ENCODE peak calls at places on chromosomes 1 and 21, in nine cellular contexts. One of them, this sample, is unnamed.

GRCh38 chr1:9196129-9197040 is 38.2 kb upstream of the H6PD start:
- DNase-seq in pancreas: no peak
- DNase-seq in fibroblast of the aortic adventitia: peak
- DNase-seq in A549: peak
- DNase-seq in GM06990: no peak
- DNase-seq in heart left ventricle: peak
- DNase-seq in WERI-Rb-1: peak
- DNase-seq in astrocyte: peak
- DNase-seq in right lobe of liver: peak
- DNase-seq in this sample: no peak

GRCh38 chr1:204583909-204584632 is 67.9 kb downstream of the MDM4 start:
- DNase-seq in pancreas: no peak
- DNase-seq in fibroblast of the aortic adventitia: no peak
- DNase-seq in A549: no peak
- DNase-seq in GM06990: no peak
- DNase-seq in heart left ventricle: peak
- DNase-seq in WERI-Rb-1: no peak
- DNase-seq in astrocyte: no peak
- DNase-seq in right lobe of liver: no peak
- DNase-seq in this sample: no peak

GRCh38 chr21:44279621-44280260 is 5.9 kb upstream of the AIRE start:
- DNase-seq in pancreas: peak
- DNase-seq in fibroblast of the aortic adventitia: no peak
- DNase-seq in A549: no peak
- DNase-seq in GM06990: no peak
- DNase-seq in heart left ventricle: peak
- DNase-seq in WERI-Rb-1: no peak
- DNase-seq in astrocyte: no peak
- DNase-seq in right lobe of liver: no peak
- DNase-seq in this sample: no peak

GRCh38 chr1:68207129-68207689 is 25.1 kb downstream of the WLS start:
- DNase-seq in pancreas: no peak
- DNase-seq in fibroblast of the aortic adventitia: peak
- DNase-seq in A549: no peak
- DNase-seq in GM06990: no peak
- DNase-seq in heart left ventricle: no peak
- DNase-seq in WERI-Rb-1: no peak
- DNase-seq in astrocyte: peak
- DNase-seq in right lobe of liver: no peak
- DNase-seq in this sample: no peak

GRCh38 chr1:67317803-67318202 is 10.1 kb downstream of the IL12RB2 start:
- DNase-seq in pancreas: no peak
- DNase-seq in fibroblast of the aortic adventitia: no peak
- DNase-seq in A549: no peak
- DNase-seq in GM06990: no peak
- DNase-seq in heart left ventricle: no peak
- DNase-seq in WERI-Rb-1: no peak
- DNase-seq in astrocyte: no peak
- DNase-seq in right lobe of liver: no peak
- DNase-seq in this sample: no peak

GRCh38 chr1:33971018-33971710 is 107.3 kb downstream of the HMGB4 start:
- DNase-seq in pancreas: no peak
- DNase-seq in fibroblast of the aortic adventitia: peak
- DNase-seq in A549: no peak
- DNase-seq in GM06990: no peak
- DNase-seq in heart left ventricle: no peak
- DNase-seq in WERI-Rb-1: no peak
- DNase-seq in astrocyte: peak
- DNase-seq in right lobe of liver: no peak
- DNase-seq in this sample: no peak

GRCh38 chr1:84753516-84754375 is 63.5 kb upstream of the SSX2IP start:
- DNase-seq in pancreas: peak
- DNase-seq in fibroblast of the aortic adventitia: peak
- DNase-seq in A549: peak
- DNase-seq in GM06990: peak
- DNase-seq in heart left ventricle: peak
- DNase-seq in WERI-Rb-1: peak
- DNase-seq in astrocyte: peak
- DNase-seq in right lobe of liver: peak
- DNase-seq in this sample: peak

GRCh38 chr21:31278511-31279155 is 65.4 kb downstream of the TIAM1 start:
- DNase-seq in pancreas: no peak
- DNase-seq in fibroblast of the aortic adventitia: peak
- DNase-seq in A549: no peak
- DNase-seq in GM06990: no peak
- DNase-seq in heart left ventricle: no peak
- DNase-seq in WERI-Rb-1: no peak
- DNase-seq in astrocyte: peak
- DNase-seq in right lobe of liver: no peak
- DNase-seq in this sample: no peak

GRCh38 chr1:6265173-6265572 is 4.3 kb upstream of the GPR153 start:
- DNase-seq in pancreas: no peak
- DNase-seq in fibroblast of the aortic adventitia: no peak
- DNase-seq in A549: no peak
- DNase-seq in GM06990: no peak
- DNase-seq in heart left ventricle: no peak
- DNase-seq in WERI-Rb-1: no peak
- DNase-seq in astrocyte: no peak
- DNase-seq in right lobe of liver: no peak
- DNase-seq in this sample: no peak

GRCh38 chr1:31214316-31215082 is 25.2 kb downstream of the NKAIN1 start:
- DNase-seq in pancreas: no peak
- DNase-seq in fibroblast of the aortic adventitia: no peak
- DNase-seq in A549: no peak
- DNase-seq in GM06990: no peak
- DNase-seq in heart left ventricle: no peak
- DNase-seq in WERI-Rb-1: no peak
- DNase-seq in astrocyte: no peak
- DNase-seq in right lobe of liver: no peak
- DNase-seq in this sample: no peak

GRCh38 chr1:167447521-167448136 is 70.7 kb downstream of the CD247 start:
- DNase-seq in pancreas: no peak
- DNase-seq in fibroblast of the aortic adventitia: no peak
- DNase-seq in A549: peak
- DNase-seq in GM06990: peak
- DNase-seq in heart left ventricle: no peak
- DNase-seq in WERI-Rb-1: no peak
- DNase-seq in astrocyte: no peak
- DNase-seq in right lobe of liver: no peak
- DNase-seq in this sample: no peak

GRCh38 chr21:36044056-36044455 is 16.3 kb downstream of the SETD4 start:
- DNase-seq in pancreas: no peak
- DNase-seq in fibroblast of the aortic adventitia: no peak
- DNase-seq in A549: no peak
- DNase-seq in GM06990: no peak
- DNase-seq in heart left ventricle: no peak
- DNase-seq in WERI-Rb-1: no peak
- DNase-seq in astrocyte: no peak
- DNase-seq in right lobe of liver: no peak
- DNase-seq in this sample: no peak

GRCh38 chr1:65632230-65632629 is 160.5 kb upstream of the PDE4B start:
- DNase-seq in pancreas: no peak
- DNase-seq in fibroblast of the aortic adventitia: no peak
- DNase-seq in A549: no peak
- DNase-seq in GM06990: no peak
- DNase-seq in heart left ventricle: no peak
- DNase-seq in WERI-Rb-1: no peak
- DNase-seq in astrocyte: no peak
- DNase-seq in right lobe of liver: no peak
- DNase-seq in this sample: no peak

GRCh38 chr1:154467768-154468102 is 34.3 kb upstream of the TDRD10 start:
- DNase-seq in pancreas: no peak
- DNase-seq in fibroblast of the aortic adventitia: no peak
- DNase-seq in A549: no peak
- DNase-seq in GM06990: no peak
- DNase-seq in heart left ventricle: no peak
- DNase-seq in WERI-Rb-1: no peak
- DNase-seq in astrocyte: no peak
- DNase-seq in right lobe of liver: no peak
- DNase-seq in this sample: no peak

GRCh38 chr1:50048791-50049190 is 25.0 kb upstream of the AGBL4 start:
- DNase-seq in pancreas: no peak
- DNase-seq in fibroblast of the aortic adventitia: no peak
- DNase-seq in A549: no peak
- DNase-seq in GM06990: no peak
- DNase-seq in heart left ventricle: no peak
- DNase-seq in WERI-Rb-1: no peak
- DNase-seq in astrocyte: no peak
- DNase-seq in right lobe of liver: no peak
- DNase-seq in this sample: no peak

GRCh38 chr1:50047916-50048694 is 24.4 kb upstream of the AGBL4 start:
- DNase-seq in pancreas: peak
- DNase-seq in fibroblast of the aortic adventitia: no peak
- DNase-seq in A549: no peak
- DNase-seq in GM06990: no peak
- DNase-seq in heart left ventricle: peak
- DNase-seq in WERI-Rb-1: no peak
- DNase-seq in astrocyte: no peak
- DNase-seq in right lobe of liver: no peak
- DNase-seq in this sample: no peak
- H3K4me3 ChIP-seq in pancreas: peak
- H3K4me3 ChIP-seq in fibroblast of the aortic adventitia: no peak
- H3K4me3 ChIP-seq in A549: peak
- H3K4me3 ChIP-seq in GM06990: no peak
- H3K4me3 ChIP-seq in heart left ventricle: no peak
- H3K4me3 ChIP-seq in WERI-Rb-1: no peak
- H3K4me3 ChIP-seq in astrocyte: peak
- H3K4me3 ChIP-seq in right lobe of liver: peak
- H3K4me3 ChIP-seq in this sample: no peak

GRCh38 chr1:54358503-54359168 is 47.6 kb downstream of the SSBP3 start:
- DNase-seq in pancreas: no peak
- DNase-seq in fibroblast of the aortic adventitia: no peak
- DNase-seq in A549: no peak
- DNase-seq in GM06990: no peak
- DNase-seq in heart left ventricle: peak
- DNase-seq in WERI-Rb-1: peak
- DNase-seq in astrocyte: no peak
- DNase-seq in right lobe of liver: no peak
- DNase-seq in this sample: no peak

GRCh38 chr1:54359393-54360162 is 46.6 kb downstream of the SSBP3 start:
- DNase-seq in pancreas: no peak
- DNase-seq in fibroblast of the aortic adventitia: no peak
- DNase-seq in A549: no peak
- DNase-seq in GM06990: no peak
- DNase-seq in heart left ventricle: no peak
- DNase-seq in WERI-Rb-1: no peak
- DNase-seq in astrocyte: no peak
- DNase-seq in right lobe of liver: no peak
- DNase-seq in this sample: no peak

GRCh38 chr1:54357967-54358366 is 48.2 kb downstream of the SSBP3 start:
- DNase-seq in pancreas: no peak
- DNase-seq in fibroblast of the aortic adventitia: no peak
- DNase-seq in A549: no peak
- DNase-seq in GM06990: no peak
- DNase-seq in heart left ventricle: no peak
- DNase-seq in WERI-Rb-1: no peak
- DNase-seq in astrocyte: no peak
- DNase-seq in right lobe of liver: no peak
- DNase-seq in this sample: no peak

GRCh38 chr1:54361342-54361741 is 44.9 kb downstream of the SSBP3 start:
- DNase-seq in pancreas: no peak
- DNase-seq in fibroblast of the aortic adventitia: no peak
- DNase-seq in A549: no peak
- DNase-seq in GM06990: no peak
- DNase-seq in heart left ventricle: no peak
- DNase-seq in WERI-Rb-1: peak
- DNase-seq in astrocyte: no peak
- DNase-seq in right lobe of liver: no peak
- DNase-seq in this sample: no peak

GRCh38 chr1:54360165-54361005 is 45.8 kb downstream of the SSBP3 start:
- DNase-seq in pancreas: no peak
- DNase-seq in fibroblast of the aortic adventitia: no peak
- DNase-seq in A549: no peak
- DNase-seq in GM06990: no peak
- DNase-seq in heart left ventricle: no peak
- DNase-seq in WERI-Rb-1: no peak
- DNase-seq in astrocyte: no peak
- DNase-seq in right lobe of liver: no peak
- DNase-seq in this sample: no peak
- TF ChIP-seq CTCF in pancreas: no peak
- TF ChIP-seq CTCF in fibroblast of the aortic adventitia: no peak
- TF ChIP-seq CTCF in A549: no peak
- TF ChIP-seq CTCF in GM06990: peak
- TF ChIP-seq CTCF in heart left ventricle: no peak
- TF ChIP-seq CTCF in WERI-Rb-1: no peak
- TF ChIP-seq CTCF in astrocyte: no peak
- TF ChIP-seq CTCF in right lobe of liver: peak
- TF ChIP-seq CTCF in this sample: no peak

GRCh38 chr1:91851130-91852010 is 34.6 kb downstream of the TGFBR3 start:
- DNase-seq in pancreas: peak
- DNase-seq in fibroblast of the aortic adventitia: peak
- DNase-seq in A549: peak
- DNase-seq in GM06990: no peak
- DNase-seq in heart left ventricle: peak
- DNase-seq in WERI-Rb-1: no peak
- DNase-seq in astrocyte: peak
- DNase-seq in right lobe of liver: peak
- DNase-seq in this sample: peak
- H3K4me3 ChIP-seq in pancreas: no peak
- H3K4me3 ChIP-seq in fibroblast of the aortic adventitia: peak
- H3K4me3 ChIP-seq in A549: peak
- H3K4me3 ChIP-seq in GM06990: no peak
- H3K4me3 ChIP-seq in heart left ventricle: no peak
- H3K4me3 ChIP-seq in WERI-Rb-1: no peak
- H3K4me3 ChIP-seq in astrocyte: no peak
- H3K4me3 ChIP-seq in right lobe of liver: no peak
- H3K4me3 ChIP-seq in this sample: no peak

GRCh38 chr1:93715529-93716126 is 34.0 kb upstream of the BCAR3 start:
- DNase-seq in pancreas: no peak
- DNase-seq in fibroblast of the aortic adventitia: no peak
- DNase-seq in A549: no peak
- DNase-seq in GM06990: peak
- DNase-seq in heart left ventricle: no peak
- DNase-seq in WERI-Rb-1: peak
- DNase-seq in astrocyte: peak
- DNase-seq in right lobe of liver: no peak
- DNase-seq in this sample: no peak

GRCh38 chr1:93714350-93714749 is 32.7 kb upstream of the BCAR3 start:
- DNase-seq in pancreas: no peak
- DNase-seq in fibroblast of the aortic adventitia: no peak
- DNase-seq in A549: no peak
- DNase-seq in GM06990: no peak
- DNase-seq in heart left ventricle: no peak
- DNase-seq in WERI-Rb-1: no peak
- DNase-seq in astrocyte: no peak
- DNase-seq in right lobe of liver: no peak
- DNase-seq in this sample: no peak

GRCh38 chr1:93716163-93716562 is 34.5 kb upstream of the BCAR3 start:
- DNase-seq in pancreas: no peak
- DNase-seq in fibroblast of the aortic adventitia: no peak
- DNase-seq in A549: no peak
- DNase-seq in GM06990: no peak
- DNase-seq in heart left ventricle: no peak
- DNase-seq in WERI-Rb-1: no peak
- DNase-seq in astrocyte: no peak
- DNase-seq in right lobe of liver: no peak
- DNase-seq in this sample: no peak

GRCh38 chr1:93717639-93718038 is 36.0 kb upstream of the BCAR3 start:
- DNase-seq in pancreas: no peak
- DNase-seq in fibroblast of the aortic adventitia: no peak
- DNase-seq in A549: no peak
- DNase-seq in GM06990: no peak
- DNase-seq in heart left ventricle: no peak
- DNase-seq in WERI-Rb-1: no peak
- DNase-seq in astrocyte: no peak
- DNase-seq in right lobe of liver: no peak
- DNase-seq in this sample: no peak

GRCh38 chr1:93716974-93717373 is 35.3 kb upstream of the BCAR3 start:
- DNase-seq in pancreas: no peak
- DNase-seq in fibroblast of the aortic adventitia: no peak
- DNase-seq in A549: no peak
- DNase-seq in GM06990: no peak
- DNase-seq in heart left ventricle: no peak
- DNase-seq in WERI-Rb-1: peak
- DNase-seq in astrocyte: no peak
- DNase-seq in right lobe of liver: no peak
- DNase-seq in this sample: peak
- TF ChIP-seq CTCF in pancreas: no peak
- TF ChIP-seq CTCF in fibroblast of the aortic adventitia: no peak
- TF ChIP-seq CTCF in A549: no peak
- TF ChIP-seq CTCF in GM06990: no peak
- TF ChIP-seq CTCF in heart left ventricle: no peak
- TF ChIP-seq CTCF in WERI-Rb-1: no peak
- TF ChIP-seq CTCF in astrocyte: no peak
- TF ChIP-seq CTCF in right lobe of liver: no peak
- TF ChIP-seq CTCF in this sample: no peak

This sample was measured in HFF-Myc.